ENCODE peak calls at places on chromosomes 13 and 19, in five cellular contexts. One of them, this sample, is unnamed.

GRCh38 chr13:113514844-113515243 is 24.3 kb upstream of the DCUN1D2 start:
- DNase-seq in OCI-M1: no peak
- DNase-seq in HuH-7: no peak
- DNase-seq in activated CD8-positive, alpha-beta memory T cell treated with anti-CD3 and anti-CD28 coated beads for 48 hours: no peak
- DNase-seq in neuronal stem cell: no peak
- DNase-seq in this sample: no peak

GRCh38 chr13:75271851-75272250 is 210.1 kb downstream of the TBC1D4 start:
- DNase-seq in OCI-M1: peak
- DNase-seq in HuH-7: no peak
- DNase-seq in activated CD8-positive, alpha-beta memory T cell treated with anti-CD3 and anti-CD28 coated beads for 48 hours: no peak
- DNase-seq in neuronal stem cell: no peak
- DNase-seq in this sample: peak

GRCh38 chr19:5881543-5882299 is 11.4 kb upstream of the FUT5 start:
- DNase-seq in OCI-M1: no peak
- DNase-seq in HuH-7: no peak
- DNase-seq in activated CD8-positive, alpha-beta memory T cell treated with anti-CD3 and anti-CD28 coated beads for 48 hours: no peak
- DNase-seq in neuronal stem cell: no peak
- DNase-seq in this sample: no peak

GRCh38 chr13:27482996-27483395 is 32.6 kb upstream of the MTIF3 start:
- DNase-seq in OCI-M1: peak
- DNase-seq in HuH-7: no peak
- DNase-seq in activated CD8-positive, alpha-beta memory T cell treated with anti-CD3 and anti-CD28 coated beads for 48 hours: no peak
- DNase-seq in neuronal stem cell: no peak
- DNase-seq in this sample: no peak

GRCh38 chr19:41945135-41945766 is 13.9 kb downstream of the RABAC1 start:
- DNase-seq in OCI-M1: no peak
- DNase-seq in HuH-7: no peak
- DNase-seq in activated CD8-positive, alpha-beta memory T cell treated with anti-CD3 and anti-CD28 coated beads for 48 hours: peak
- DNase-seq in neuronal stem cell: no peak
- DNase-seq in this sample: no peak

GRCh38 chr13:111252449-111253124 is 67.9 kb upstream of the TEX29 start:
- DNase-seq in OCI-M1: no peak
- DNase-seq in HuH-7: no peak
- DNase-seq in activated CD8-positive, alpha-beta memory T cell treated with anti-CD3 and anti-CD28 coated beads for 48 hours: no peak
- DNase-seq in neuronal stem cell: no peak
- DNase-seq in this sample: peak

GRCh38 chr13:112973577-112973951 is 4.5 kb downstream of the MCF2L start:
- DNase-seq in OCI-M1: no peak
- DNase-seq in HuH-7: no peak
- DNase-seq in activated CD8-positive, alpha-beta memory T cell treated with anti-CD3 and anti-CD28 coated beads for 48 hours: no peak
- DNase-seq in neuronal stem cell: no peak
- DNase-seq in this sample: no peak

GRCh38 chr19:13037161-13037560 is 41.9 kb downstream of the NFIX start:
- DNase-seq in OCI-M1: no peak
- DNase-seq in HuH-7: no peak
- DNase-seq in activated CD8-positive, alpha-beta memory T cell treated with anti-CD3 and anti-CD28 coated beads for 48 hours: no peak
- DNase-seq in neuronal stem cell: no peak
- DNase-seq in this sample: no peak

GRCh38 chr19:5624154-5624663 is 1.3 kb downstream of the SAFB start:
- DNase-seq in OCI-M1: peak
- DNase-seq in HuH-7: no peak
- DNase-seq in activated CD8-positive, alpha-beta memory T cell treated with anti-CD3 and anti-CD28 coated beads for 48 hours: no peak
- DNase-seq in neuronal stem cell: no peak
- DNase-seq in this sample: no peak

GRCh38 chr13:27977476-27978300 is 8.6 kb upstream of the CDX2 start:
- DNase-seq in OCI-M1: no peak
- DNase-seq in HuH-7: no peak
- DNase-seq in activated CD8-positive, alpha-beta memory T cell treated with anti-CD3 and anti-CD28 coated beads for 48 hours: no peak
- DNase-seq in neuronal stem cell: no peak
- DNase-seq in this sample: no peak

GRCh38 chr19:18097217-18097992 is at the start of gene MAST3:
- DNase-seq in OCI-M1: peak
- DNase-seq in HuH-7: peak
- DNase-seq in activated CD8-positive, alpha-beta memory T cell treated with anti-CD3 and anti-CD28 coated beads for 48 hours: peak
- DNase-seq in neuronal stem cell: peak
- DNase-seq in this sample: no peak

GRCh38 chr13:95676100-95676774 is 702 bp upstream of the DNAJC3 start:
- DNase-seq in OCI-M1: peak
- DNase-seq in HuH-7: no peak
- DNase-seq in activated CD8-positive, alpha-beta memory T cell treated with anti-CD3 and anti-CD28 coated beads for 48 hours: no peak
- DNase-seq in neuronal stem cell: no peak
- DNase-seq in this sample: peak

GRCh38 chr13:98785968-98786367 is 33.5 kb upstream of the SLC15A1 start:
- DNase-seq in OCI-M1: no peak
- DNase-seq in HuH-7: no peak
- DNase-seq in activated CD8-positive, alpha-beta memory T cell treated with anti-CD3 and anti-CD28 coated beads for 48 hours: no peak
- DNase-seq in neuronal stem cell: no peak
- DNase-seq in this sample: no peak

GRCh38 chr19:4043410-4043809 is 23.3 kb downstream of the ZBTB7A start:
- DNase-seq in OCI-M1: no peak
- DNase-seq in HuH-7: no peak
- DNase-seq in activated CD8-positive, alpha-beta memory T cell treated with anti-CD3 and anti-CD28 coated beads for 48 hours: no peak
- DNase-seq in neuronal stem cell: no peak
- DNase-seq in this sample: no peak

GRCh38 chr19:53157601-53158000 is 1.3 kb downstream of the ZNF347 start:
- DNase-seq in OCI-M1: peak
- DNase-seq in HuH-7: no peak
- DNase-seq in activated CD8-positive, alpha-beta memory T cell treated with anti-CD3 and anti-CD28 coated beads for 48 hours: no peak
- DNase-seq in neuronal stem cell: peak
- DNase-seq in this sample: no peak

GRCh38 chr13:74062933-74063332 is 71.3 kb downstream of the KLF12 start:
- DNase-seq in OCI-M1: no peak
- DNase-seq in HuH-7: no peak
- DNase-seq in activated CD8-positive, alpha-beta memory T cell treated with anti-CD3 and anti-CD28 coated beads for 48 hours: no peak
- DNase-seq in neuronal stem cell: no peak
- DNase-seq in this sample: no peak

GRCh38 chr13:108700421-108701170 is 71.2 kb downstream of the MYO16 start:
- DNase-seq in OCI-M1: peak
- DNase-seq in HuH-7: no peak
- DNase-seq in activated CD8-positive, alpha-beta memory T cell treated with anti-CD3 and anti-CD28 coated beads for 48 hours: no peak
- DNase-seq in neuronal stem cell: no peak
- DNase-seq in this sample: peak

GRCh38 chr13:45327253-45327954 is 13.6 kb downstream of the TPT1 start:
- DNase-seq in OCI-M1: no peak
- DNase-seq in HuH-7: no peak
- DNase-seq in activated CD8-positive, alpha-beta memory T cell treated with anti-CD3 and anti-CD28 coated beads for 48 hours: no peak
- DNase-seq in neuronal stem cell: no peak
- DNase-seq in this sample: no peak

GRCh38 chr19:19217110-19217509 is 5.4 kb downstream of the NCAN start:
- DNase-seq in OCI-M1: peak
- DNase-seq in HuH-7: no peak
- DNase-seq in activated CD8-positive, alpha-beta memory T cell treated with anti-CD3 and anti-CD28 coated beads for 48 hours: no peak
- DNase-seq in neuronal stem cell: no peak
- DNase-seq in this sample: no peak

GRCh38 chr13:46983881-46984280 is 87.0 kb upstream of the HTR2A start:
- DNase-seq in OCI-M1: no peak
- DNase-seq in HuH-7: no peak
- DNase-seq in activated CD8-positive, alpha-beta memory T cell treated with anti-CD3 and anti-CD28 coated beads for 48 hours: no peak
- DNase-seq in neuronal stem cell: no peak
- DNase-seq in this sample: no peak

GRCh38 chr13:44211286-44211685 is 162.3 kb upstream of the SERP2 start:
- DNase-seq in OCI-M1: no peak
- DNase-seq in HuH-7: no peak
- DNase-seq in activated CD8-positive, alpha-beta memory T cell treated with anti-CD3 and anti-CD28 coated beads for 48 hours: no peak
- DNase-seq in neuronal stem cell: no peak
- DNase-seq in this sample: no peak

GRCh38 chr19:4052993-4053422 is 13.7 kb downstream of the ZBTB7A start:
- DNase-seq in OCI-M1: no peak
- DNase-seq in HuH-7: no peak
- DNase-seq in activated CD8-positive, alpha-beta memory T cell treated with anti-CD3 and anti-CD28 coated beads for 48 hours: no peak
- DNase-seq in neuronal stem cell: no peak
- DNase-seq in this sample: no peak

GRCh38 chr19:1672038-1672768 is 19.8 kb upstream of the TCF3 start:
- DNase-seq in OCI-M1: peak
- DNase-seq in HuH-7: peak
- DNase-seq in activated CD8-positive, alpha-beta memory T cell treated with anti-CD3 and anti-CD28 coated beads for 48 hours: no peak
- DNase-seq in neuronal stem cell: no peak
- DNase-seq in this sample: no peak

This sample was measured in GM04504.